ENCODE peak calls at places on chromosomes 5 and 9, in five cellular contexts. One of them, this sample, is unnamed.

GRCh38 chr5:133400831-133401351 is 211.4 kb downstream of the FSTL4 start:
- DNase-seq in tibial nerve: no peak
- DNase-seq in left ventricle myocardium inferior: no peak
- DNase-seq in pancreas: no peak
- DNase-seq in PC-9: no peak
- DNase-seq in this sample: no peak

GRCh38 chr5:129506092-129506491 is 46.0 kb downstream of the ADAMTS19 start:
- DNase-seq in tibial nerve: no peak
- DNase-seq in left ventricle myocardium inferior: no peak
- DNase-seq in pancreas: no peak
- DNase-seq in PC-9: no peak
- DNase-seq in this sample: no peak

GRCh38 chr5:146409081-146409671 is 38.0 kb upstream of the TCERG1 start:
- DNase-seq in tibial nerve: no peak
- DNase-seq in left ventricle myocardium inferior: no peak
- DNase-seq in pancreas: no peak
- DNase-seq in PC-9: no peak
- DNase-seq in this sample: no peak

GRCh38 chr5:177507165-177507564 is 2.5 kb downstream of the DOK3 start:
- DNase-seq in tibial nerve: no peak
- DNase-seq in left ventricle myocardium inferior: no peak
- DNase-seq in pancreas: no peak
- DNase-seq in PC-9: no peak
- DNase-seq in this sample: no peak

GRCh38 chr5:81747030-81747429 is 3.9 kb downstream of the SSBP2 start:
- DNase-seq in tibial nerve: no peak
- DNase-seq in left ventricle myocardium inferior: no peak
- DNase-seq in pancreas: no peak
- DNase-seq in PC-9: no peak
- DNase-seq in this sample: no peak

GRCh38 chr5:102767864-102768263 is 12.8 kb downstream of the PAM start:
- DNase-seq in tibial nerve: no peak
- DNase-seq in left ventricle myocardium inferior: no peak
- DNase-seq in pancreas: no peak
- DNase-seq in PC-9: no peak
- DNase-seq in this sample: no peak

GRCh38 chr5:170382790-170383189 is 6.4 kb downstream of the KCNMB1 start:
- DNase-seq in tibial nerve: no peak
- DNase-seq in left ventricle myocardium inferior: no peak
- DNase-seq in pancreas: no peak
- DNase-seq in PC-9: no peak
- DNase-seq in this sample: no peak

GRCh38 chr5:25255128-25255527 is 610.4 kb upstream of the CDH10 start:
- DNase-seq in tibial nerve: no peak
- DNase-seq in left ventricle myocardium inferior: no peak
- DNase-seq in pancreas: no peak
- DNase-seq in PC-9: no peak
- DNase-seq in this sample: no peak

GRCh38 chr5:156479864-156480263 is 152.9 kb downstream of the SGCD start:
- DNase-seq in tibial nerve: no peak
- DNase-seq in left ventricle myocardium inferior: no peak
- DNase-seq in pancreas: no peak
- DNase-seq in PC-9: no peak
- DNase-seq in this sample: peak; percentile 64

GRCh38 chr9:35069020-35069419 is 3.4 kb downstream of the VCP start:
- DNase-seq in tibial nerve: no peak
- DNase-seq in left ventricle myocardium inferior: no peak
- DNase-seq in pancreas: no peak
- DNase-seq in PC-9: no peak
- DNase-seq in this sample: no peak

GRCh38 chr5:177478711-177479646 is 5.5 kb upstream of the DBN1 start:
- DNase-seq in tibial nerve: peak; percentile 76
- DNase-seq in left ventricle myocardium inferior: peak; percentile 92
- DNase-seq in pancreas: peak; percentile 77
- DNase-seq in PC-9: no peak
- DNase-seq in this sample: no peak

GRCh38 chr5:142290574-142291299 is 34.1 kb downstream of the SPRY4 start:
- DNase-seq in tibial nerve: no peak
- DNase-seq in left ventricle myocardium inferior: peak; percentile 31
- DNase-seq in pancreas: no peak
- DNase-seq in PC-9: no peak
- DNase-seq in this sample: no peak

GRCh38 chr5:53373420-53374188 is 106.8 kb upstream of the FST start:
- DNase-seq in tibial nerve: no peak
- DNase-seq in left ventricle myocardium inferior: no peak
- DNase-seq in pancreas: no peak
- DNase-seq in PC-9: no peak
- DNase-seq in this sample: no peak

GRCh38 chr9:2709645-2710101 is 7.6 kb upstream of the KCNV2 start:
- DNase-seq in tibial nerve: no peak
- DNase-seq in left ventricle myocardium inferior: no peak
- DNase-seq in pancreas: no peak
- DNase-seq in PC-9: no peak
- DNase-seq in this sample: no peak

GRCh38 chr9:74035786-74036185 is 461.3 kb upstream of the RORB start:
- DNase-seq in tibial nerve: no peak
- DNase-seq in left ventricle myocardium inferior: no peak
- DNase-seq in pancreas: no peak
- DNase-seq in PC-9: no peak
- DNase-seq in this sample: no peak

GRCh38 chr5:180313677-180314076 is 21.8 kb upstream of the MAPK9 start:
- DNase-seq in tibial nerve: no peak
- DNase-seq in left ventricle myocardium inferior: peak; percentile 43
- DNase-seq in pancreas: peak; percentile 85
- DNase-seq in PC-9: peak; percentile 98
- DNase-seq in this sample: no peak

GRCh38 chr9:35026671-35027070 is 37.1 kb downstream of the DNAJB5 start:
- DNase-seq in tibial nerve: no peak
- DNase-seq in left ventricle myocardium inferior: no peak
- DNase-seq in pancreas: no peak
- DNase-seq in PC-9: no peak
- DNase-seq in this sample: no peak

GRCh38 chr5:32406650-32407049 is 37.9 kb downstream of the ZFR start:
- DNase-seq in tibial nerve: no peak
- DNase-seq in left ventricle myocardium inferior: no peak
- DNase-seq in pancreas: no peak
- DNase-seq in PC-9: no peak
- DNase-seq in this sample: no peak

GRCh38 chr9:91431485-91431884 is 7.9 kb upstream of the NFIL3 start:
- DNase-seq in tibial nerve: no peak
- DNase-seq in left ventricle myocardium inferior: no peak
- DNase-seq in pancreas: no peak
- DNase-seq in PC-9: no peak
- DNase-seq in this sample: no peak

GRCh38 chr9:82101475-82101874 is 112.9 kb downstream of the SPATA31D1 start:
- DNase-seq in tibial nerve: no peak
- DNase-seq in left ventricle myocardium inferior: no peak
- DNase-seq in pancreas: no peak
- DNase-seq in PC-9: no peak
- DNase-seq in this sample: no peak

GRCh38 chr5:56359809-56360685 is 126.9 kb upstream of the ANKRD55 start:
- DNase-seq in tibial nerve: no peak
- DNase-seq in left ventricle myocardium inferior: no peak
- DNase-seq in pancreas: no peak
- DNase-seq in PC-9: no peak
- DNase-seq in this sample: no peak

GRCh38 chr5:136620016-136620419 is 254.7 kb upstream of the TRPC7 start:
- DNase-seq in tibial nerve: no peak
- DNase-seq in left ventricle myocardium inferior: no peak
- DNase-seq in pancreas: no peak
- DNase-seq in PC-9: peak; percentile 25
- DNase-seq in this sample: no peak

GRCh38 chr9:128917151-128917849 is 3.5 kb upstream of the PHYHD1 start:
- DNase-seq in tibial nerve: peak; percentile 71
- DNase-seq in left ventricle myocardium inferior: peak; percentile 82
- DNase-seq in pancreas: peak; percentile 95
- DNase-seq in PC-9: no peak
- DNase-seq in this sample: no peak

GRCh38 chr5:167921796-167922195 is 369.6 kb upstream of the WWC1 start:
- DNase-seq in tibial nerve: no peak
- DNase-seq in left ventricle myocardium inferior: no peak
- DNase-seq in pancreas: no peak
- DNase-seq in PC-9: no peak
- DNase-seq in this sample: no peak

GRCh38 chr9:38083858-38084555 is 15.0 kb upstream of the SHB start:
- DNase-seq in tibial nerve: no peak
- DNase-seq in left ventricle myocardium inferior: no peak
- DNase-seq in pancreas: no peak
- DNase-seq in PC-9: peak; percentile 58
- DNase-seq in this sample: no peak

GRCh38 chr9:19376931-19377330 is 3.1 kb downstream of the RPS6 start:
- DNase-seq in tibial nerve: no peak
- DNase-seq in left ventricle myocardium inferior: no peak
- DNase-seq in pancreas: no peak
- DNase-seq in PC-9: no peak
- DNase-seq in this sample: no peak
- H3K4me3 ChIP-seq in tibial nerve: no peak overlapping the region
- H3K4me3 ChIP-seq in left ventricle myocardium inferior: no peak overlapping the region
- H3K4me3 ChIP-seq in pancreas: no peak overlapping the region
- H3K4me3 ChIP-seq in PC-9: peak overlapping the region; percentile 98
- H3K4me3 ChIP-seq in this sample: peak overlapping the region; percentile 91

GRCh38 chr5:15600035-15600434 is 100.1 kb downstream of the FBXL7 start:
- DNase-seq in tibial nerve: no peak
- DNase-seq in left ventricle myocardium inferior: no peak
- DNase-seq in pancreas: no peak
- DNase-seq in PC-9: no peak
- DNase-seq in this sample: no peak

GRCh38 chr5:15594922-15595568 is 95.1 kb downstream of the FBXL7 start:
- DNase-seq in tibial nerve: no peak
- DNase-seq in left ventricle myocardium inferior: no peak
- DNase-seq in pancreas: no peak
- DNase-seq in PC-9: no peak
- DNase-seq in this sample: no peak

GRCh38 chr5:15601274-15601673 is 101.3 kb downstream of the FBXL7 start:
- DNase-seq in tibial nerve: no peak
- DNase-seq in left ventricle myocardium inferior: no peak
- DNase-seq in pancreas: no peak
- DNase-seq in PC-9: no peak
- DNase-seq in this sample: no peak

GRCh38 chr5:15596936-15597335 is 97.0 kb downstream of the FBXL7 start:
- DNase-seq in tibial nerve: no peak
- DNase-seq in left ventricle myocardium inferior: no peak
- DNase-seq in pancreas: no peak
- DNase-seq in PC-9: no peak
- DNase-seq in this sample: no peak

DNA sequence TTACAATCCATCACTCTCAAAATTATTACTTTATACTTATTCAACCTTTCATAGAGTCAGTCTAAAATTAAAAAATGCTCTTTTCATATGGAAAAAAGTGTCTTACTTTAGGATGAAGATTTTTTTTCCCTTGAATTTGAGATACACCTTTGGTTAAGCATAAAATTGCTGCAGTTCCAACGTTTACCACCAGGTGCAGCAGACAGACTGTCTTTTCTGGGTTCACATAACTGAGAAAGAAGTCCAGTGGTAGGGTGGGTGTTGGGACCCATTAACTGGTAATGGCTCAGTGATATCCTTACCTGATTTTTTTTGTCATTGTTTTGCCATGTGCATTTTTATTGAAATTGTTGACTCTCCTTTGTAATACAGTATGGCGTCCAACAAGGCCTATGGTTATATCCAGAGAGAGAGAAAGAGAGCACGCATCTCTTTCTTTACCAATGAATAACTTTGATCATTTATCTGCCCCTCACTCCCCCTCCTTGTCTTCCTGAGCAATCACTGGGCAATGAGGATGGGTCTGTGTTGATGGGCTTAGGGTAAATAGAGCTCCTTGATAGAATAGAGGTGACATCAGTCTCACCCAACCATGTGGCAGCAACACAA is 98.4 kb downstream of the FBXL7 start:
- DNase-seq in tibial nerve: no peak
- DNase-seq in left ventricle myocardium inferior: no peak
- DNase-seq in pancreas: no peak
- DNase-seq in PC-9: peak; percentile 19
- DNase-seq in this sample: no peak
- TF ChIP-seq CTCF in tibial nerve: peak; percentile 37
- TF ChIP-seq CTCF in left ventricle myocardium inferior: peak; percentile 65
- TF ChIP-seq CTCF in pancreas: peak; percentile 46
- TF ChIP-seq CTCF in PC-9: peak; percentile 75
- TF ChIP-seq CTCF in this sample: peak; percentile 55

DNA sequence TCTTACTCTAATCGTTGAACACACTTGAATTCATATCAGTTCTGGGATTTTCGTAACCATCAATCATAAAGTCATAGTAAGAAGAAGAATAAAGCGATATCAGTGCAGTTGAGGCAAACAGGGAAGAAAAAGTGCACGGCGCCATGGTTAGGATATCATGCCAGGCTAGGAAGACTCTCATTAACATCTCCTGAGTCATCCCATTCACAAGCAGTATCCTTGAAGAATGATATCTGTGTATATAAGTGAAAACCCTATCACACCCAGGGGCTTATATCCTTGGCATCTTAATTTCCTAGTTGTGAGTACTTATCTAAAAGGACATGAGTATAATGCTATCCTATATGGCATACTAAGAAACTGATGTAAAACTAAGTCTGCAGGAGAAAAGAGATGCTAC is 38.6 kb downstream of the NFIB start:
- DNase-seq in tibial nerve: no peak
- DNase-seq in left ventricle myocardium inferior: no peak
- DNase-seq in pancreas: no peak
- DNase-seq in PC-9: no peak
- DNase-seq in this sample: no peak
- H3K27ac ChIP-seq in tibial nerve: no peak overlapping the region
- H3K27ac ChIP-seq in left ventricle myocardium inferior: peak overlapping the region; percentile 68
- H3K27ac ChIP-seq in pancreas: no peak overlapping the region
- H3K27ac ChIP-seq in PC-9: no peak overlapping the region
- H3K27ac ChIP-seq in this sample: no peak overlapping the region

GRCh38 chr5:160697281-160697680 is 154.7 kb downstream of the ATP10B start:
- DNase-seq in tibial nerve: no peak
- DNase-seq in left ventricle myocardium inferior: no peak
- DNase-seq in pancreas: no peak
- DNase-seq in PC-9: no peak
- DNase-seq in this sample: no peak

GRCh38 chr5:160702856-160703453 is 149.1 kb downstream of the ATP10B start:
- DNase-seq in tibial nerve: no peak
- DNase-seq in left ventricle myocardium inferior: no peak
- DNase-seq in pancreas: no peak
- DNase-seq in PC-9: no peak
- DNase-seq in this sample: no peak

GRCh38 chr5:160702323-160702722 is 149.7 kb downstream of the ATP10B start:
- DNase-seq in tibial nerve: no peak
- DNase-seq in left ventricle myocardium inferior: no peak
- DNase-seq in pancreas: no peak
- DNase-seq in PC-9: no peak
- DNase-seq in this sample: no peak

GRCh38 chr5:160701403-160701802 is 150.6 kb downstream of the ATP10B start:
- DNase-seq in tibial nerve: no peak
- DNase-seq in left ventricle myocardium inferior: no peak
- DNase-seq in pancreas: no peak
- DNase-seq in PC-9: no peak
- DNase-seq in this sample: no peak

DNA sequence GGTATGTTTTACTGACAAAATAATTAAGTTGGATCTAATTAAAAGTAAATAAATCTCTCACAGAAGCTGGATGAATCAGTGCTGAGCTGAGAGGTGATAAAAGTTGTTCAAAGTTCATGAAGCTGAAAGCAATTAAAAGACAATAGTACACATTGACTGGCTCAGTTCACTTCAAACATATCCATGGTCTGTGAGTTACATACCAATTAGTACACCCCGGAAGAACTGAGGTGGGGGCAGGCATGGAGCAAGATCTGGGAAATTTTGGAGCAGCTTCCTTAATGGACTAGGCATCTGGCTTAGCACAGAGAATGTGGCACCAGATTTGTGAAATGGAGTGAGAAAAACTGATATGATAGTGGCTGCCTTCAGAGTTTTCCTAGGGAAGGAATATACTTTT is 152.7 kb downstream of the ATP10B start:
- DNase-seq in tibial nerve: no peak
- DNase-seq in left ventricle myocardium inferior: no peak
- DNase-seq in pancreas: no peak
- DNase-seq in PC-9: no peak
- DNase-seq in this sample: no peak
- H3K4me3 ChIP-seq in tibial nerve: no peak overlapping the region
- H3K4me3 ChIP-seq in left ventricle myocardium inferior: no peak overlapping the region
- H3K4me3 ChIP-seq in pancreas: no peak overlapping the region
- H3K4me3 ChIP-seq in PC-9: no peak overlapping the region
- H3K4me3 ChIP-seq in this sample: no peak overlapping the region

This sample was measured in AG04450.